ENCODE peak calls at places on chromosomes 11 and 22, in seven cellular contexts. V is GM12878; Q is HepG2; G is CD8-positive, alpha-beta T cell; Z is PC-3; C is activated CD8-positive, alpha-beta T cell treated with anti-CD3 and anti-CD28 coated beads, Interleukin-2, amount 10 ng/mL, durations not matched to agents 7 days and 5 days; S is left colon. U is an unnamed sample.
A peak's percentile ranks its signal among the peaks of the same experiment; 100 is the strongest.

GRCh38 chr11:132078230-132078629 is 707.8 kb downstream of the NTM start:
- ATAC-seq in V (no peak), Q (no peak), G (no peak), Z (no peak), C (no peak), S (no peak), U (no peak)

GRCh38 chr11:125358254-125358840 is 137.7 kb downstream of the FEZ1 start:
- ATAC-seq in V (peak; percentile 23), Q (no peak), G (no peak), Z (peak; percentile 56), C (no peak), S (no peak), U (no peak)

GRCh38 chr11:6298605-6299004 is 21.7 kb downstream of the CAVIN3 start:
- ATAC-seq in V (peak; percentile 96), Q (peak; percentile 100), G (no peak), Z (peak; percentile 98), C (no peak), S (peak; percentile 87), U (peak; percentile 59)

GRCh38 chr11:31702966-31703365 is 108.2 kb downstream of the PAX6 start:
- ATAC-seq in V (no peak), Q (no peak), G (no peak), Z (peak; percentile 93), C (no peak), S (no peak), U (no peak)

GRCh38 chr22:43136801-43137200 is 6.4 kb downstream of the MCAT start:
- ATAC-seq in V (no peak), Q (no peak), G (no peak), Z (no peak), C (no peak), S (no peak), U (no peak)

GRCh38 chr22:46626356-46626755 is 6.2 kb downstream of the GRAMD4 start:
- ATAC-seq in V (no peak), Q (no peak), G (no peak), Z (no peak), C (no peak), S (no peak), U (no peak)

GRCh38 chr11:31809857-31810778 is 1.0 kb downstream of the PAX6 start:
- ATAC-seq in V (peak; percentile 6), Q (peak; percentile 63), G (no peak), Z (peak; percentile 10), C (peak; percentile 28), S (peak; percentile 39), U (peak; percentile 8)

GRCh38 chr11:62547691-62548281 is 1.2 kb upstream of the AHNAK start:
- ATAC-seq in V (no peak), Q (peak; percentile 45), G (no peak), Z (peak; percentile 4), C (no peak), S (no peak), U (no peak)

GRCh38 chr11:70526116-70527045 is 128.1 kb downstream of the CTTN start:
- ATAC-seq in V (no peak), Q (no peak), G (no peak), Z (no peak), C (no peak), S (no peak), U (no peak)

GRCh38 chr22:19516378-19517170 is 7.6 kb downstream of the CLDN5 start:
- ATAC-seq in V (no peak), Q (no peak), G (no peak), Z (no peak), C (no peak), S (no peak), U (no peak)

GRCh38 chr11:21177379-21177778 is 508.0 kb downstream of the NELL1 start:
- ATAC-seq in V (no peak), Q (no peak), G (no peak), Z (no peak), C (no peak), S (no peak), U (no peak)

GRCh38 chr11:116257092-116257491 is 515.7 kb downstream of the BUD13 start:
- ATAC-seq in V (peak; percentile 64), Q (no peak), G (no peak), Z (no peak), C (no peak), S (peak; percentile 66), U (no peak)

GRCh38 chr11:67266424-67267187 is at the start of gene GRK2:
- ATAC-seq in V (peak; percentile 8), Q (peak; percentile 1), G (peak; percentile 19), Z (peak; percentile 12), C (peak; percentile 21), S (peak; percentile 2), U (peak; percentile 15)

GRCh38 chr22:21673534-21674321 is 7.9 kb downstream of the PPIL2 start:
- ATAC-seq in V (no peak), Q (no peak), G (no peak), Z (no peak), C (no peak), S (no peak), U (no peak)

GRCh38 chr11:100004541-100004940 is 682.5 kb upstream of the ARHGAP42 start:
- ATAC-seq in V (no peak), Q (no peak), G (no peak), Z (no peak), C (no peak), S (no peak), U (no peak)

GRCh38 chr11:64644348-64645242 is 53.6 kb downstream of the SLC22A12 start:
- ATAC-seq in V (peak; percentile 83), Q (peak; percentile 76), G (no peak), Z (peak; percentile 36), C (peak; percentile 52), S (peak; percentile 28), U (no peak)

GRCh38 chr22:29139965-29140782 is 65.5 kb upstream of the EMID1 start:
- ATAC-seq in V (no peak), Q (peak; percentile 80), G (no peak), Z (no peak), C (no peak), S (no peak), U (no peak)

GRCh38 chr22:42026705-42027104 is 28.1 kb downstream of the WBP2NL start:
- ATAC-seq in V (no peak), Q (no peak), G (no peak), Z (no peak), C (no peak), S (no peak), U (no peak)

GRCh38 chr11:75100314-75100713 is 3.6 kb upstream of the OR2AT4 start:
- ATAC-seq in V (peak; percentile 97), Q (no peak), G (no peak), Z (peak; percentile 24), C (no peak), S (no peak), U (peak; percentile 95)

GRCh38 chr11:119263352-119263940 is 53.5 kb downstream of the MCAM start:
- ATAC-seq in V (peak; percentile 5), Q (no peak), G (peak; percentile 63), Z (no peak), C (peak; percentile 58), S (no peak), U (peak; percentile 25)

GRCh38 chr11:126072141-126072741 is 9.6 kb upstream of the CDON start:
- ATAC-seq in V (peak; percentile 42), Q (peak; percentile 39), G (no peak), Z (peak; percentile 64), C (no peak), S (no peak), U (no peak)

GRCh38 chr11:116109228-116109627 is 605.0 kb upstream of the CADM1 start:
- ATAC-seq in V (no peak), Q (no peak), G (no peak), Z (no peak), C (no peak), S (no peak), U (no peak)

U was measured in activated T-helper 17 cell treated with anti-CD3 and anti-CD28 coated beads, Interleukin-2, amount 50 U/mL, for 72 hours.